ENCODE peak calls at places on chromosomes 13 and 19, in four cellular contexts. One of them, this sample, is unnamed.

GRCh38 chr13:28609936-28610335 is 49.0 kb upstream of the POMP start:
- DNase-seq in IMR-90: peak; percentile 87
- DNase-seq in H9: no peak
- DNase-seq in H1: no peak
- DNase-seq in this sample: no peak

GRCh38 chr13:40161931-40162330 is 504.5 kb downstream of the FOXO1 start:
- DNase-seq in H1: no peak
- DNase-seq in H9: no peak
- DNase-seq in IMR-90: no peak
- DNase-seq in this sample: no peak

GRCh38 chr19:36805364-36805763 is 32.8 kb upstream of the ZNF850 start:
- DNase-seq in IMR-90: no peak
- DNase-seq in H9: no peak
- DNase-seq in H1: no peak
- DNase-seq in this sample: no peak

GRCh38 chr13:46354143-46355087 is 32.6 kb downstream of the RUBCNL start:
- DNase-seq in H9: no peak
- DNase-seq in H1: no peak
- DNase-seq in IMR-90: peak; percentile 88
- DNase-seq in this sample: no peak

GRCh38 chr19:40383668-40384248 is 6.2 kb downstream of the HIPK4 start:
- DNase-seq in IMR-90: no peak
- DNase-seq in H1: no peak
- DNase-seq in H9: no peak
- DNase-seq in this sample: no peak

GRCh38 chr19:7617172-7617571 is 12.2 kb downstream of the XAB2 start:
- DNase-seq in IMR-90: no peak
- DNase-seq in H9: no peak
- DNase-seq in H1: no peak
- DNase-seq in this sample: no peak

GRCh38 chr19:10120538-10121198 is 969 bp upstream of the EIF3G start:
- DNase-seq in H1: no peak
- DNase-seq in IMR-90: peak; percentile 92
- DNase-seq in H9: no peak
- DNase-seq in this sample: no peak

GRCh38 chr13:27177852-27178251 is 6.2 kb upstream of the USP12 start:
- DNase-seq in IMR-90: no peak
- DNase-seq in H9: peak; percentile 81
- DNase-seq in H1: peak; percentile 56
- DNase-seq in this sample: peak; percentile 64

GRCh38 chr19:18294467-18294864 is 13.0 kb upstream of the JUND start:
- DNase-seq in IMR-90: no peak
- DNase-seq in H9: peak; percentile 64
- DNase-seq in H1: no peak
- DNase-seq in this sample: peak; percentile 57

GRCh38 chr13:99055286-99056073 is 77.6 kb upstream of the DOCK9 start:
- DNase-seq in IMR-90: no peak
- DNase-seq in H9: peak; percentile 37
- DNase-seq in H1: no peak
- DNase-seq in this sample: no peak

GRCh38 chr13:97629601-97630272 is 195.8 kb downstream of the RAP2A start:
- DNase-seq in IMR-90: no peak
- DNase-seq in H1: no peak
- DNase-seq in H9: no peak
- DNase-seq in this sample: no peak

GRCh38 chr13:42277618-42278276 is 5.8 kb downstream of the AKAP11 start:
- DNase-seq in H1: no peak
- DNase-seq in H9: no peak
- DNase-seq in IMR-90: peak; percentile 21
- DNase-seq in this sample: no peak

GRCh38 chr19:38204096-38204495 is 19.9 kb downstream of the DPF1 start:
- DNase-seq in H1: no peak
- DNase-seq in IMR-90: no peak
- DNase-seq in H9: no peak
- DNase-seq in this sample: no peak

GRCh38 chr13:23570099-23570926 is at the start of gene TNFRSF19:
- DNase-seq in H1: no peak
- DNase-seq in IMR-90: peak; percentile 91
- DNase-seq in H9: no peak
- DNase-seq in this sample: peak; percentile 91

GRCh38 chr19:16285769-16286564 is 38.7 kb upstream of the KLF2 start:
- DNase-seq in H9: no peak
- DNase-seq in IMR-90: no peak
- DNase-seq in H1: peak; percentile 61
- DNase-seq in this sample: no peak

GRCh38 chr13:26540319-26540718 is 17.2 kb upstream of the WASF3 start:
- DNase-seq in IMR-90: no peak
- DNase-seq in H9: no peak
- DNase-seq in H1: no peak
- DNase-seq in this sample: no peak

GRCh38 chr19:7355151-7355845 is 6.6 kb downstream of the ARHGEF18 start:
- DNase-seq in H1: no peak
- DNase-seq in H9: no peak
- DNase-seq in IMR-90: peak; percentile 59
- DNase-seq in this sample: no peak

GRCh38 chr13:79995334-79995733 is 345.6 kb downstream of the SPRY2 start:
- DNase-seq in IMR-90: peak; percentile 85
- DNase-seq in H1: no peak
- DNase-seq in H9: no peak
- DNase-seq in this sample: peak; percentile 92

GRCh38 chr13:40578055-40578454 is 88.4 kb downstream of the FOXO1 start:
- DNase-seq in H1: no peak
- DNase-seq in H9: no peak
- DNase-seq in IMR-90: no peak
- DNase-seq in this sample: no peak

GRCh38 chr13:52994865-52995264 is 33.7 kb upstream of the OLFM4 start:
- DNase-seq in H1: no peak
- DNase-seq in H9: no peak
- DNase-seq in IMR-90: no peak
- DNase-seq in this sample: no peak

GRCh38 chr19:2034729-2035589 is 16.1 kb downstream of the MKNK2 start:
- DNase-seq in H1: peak; percentile 97
- DNase-seq in IMR-90: peak; percentile 8
- DNase-seq in H9: peak; percentile 98
- DNase-seq in this sample: peak; percentile 86

GRCh38 chr19:50320596-50320995 is 8.6 kb downstream of the KCNC3 start:
- DNase-seq in H9: no peak
- DNase-seq in H1: no peak
- DNase-seq in IMR-90: no peak
- DNase-seq in this sample: no peak

GRCh38 chr19:49387936-49388372 is at the start of gene KASH5:
- DNase-seq in H9: no peak
- DNase-seq in H1: no peak
- DNase-seq in IMR-90: peak; percentile 8
- DNase-seq in this sample: no peak

GRCh38 chr13:75869981-75870380 is 233.9 kb downstream of the LMO7 start:
- DNase-seq in H1: no peak
- DNase-seq in IMR-90: no peak
- DNase-seq in H9: no peak
- DNase-seq in this sample: no peak

GRCh38 chr19:50716178-50717025 is 3.2 kb downstream of the SHANK1 start:
- DNase-seq in H1: no peak
- DNase-seq in H9: no peak
- DNase-seq in IMR-90: no peak
- DNase-seq in this sample: no peak

GRCh38 chr19:7856679-7857663 is 17.2 kb downstream of the PRR36 start:
- DNase-seq in H1: no peak
- DNase-seq in H9: peak; percentile 28
- DNase-seq in IMR-90: no peak
- DNase-seq in this sample: no peak

GRCh38 chr13:94988654-94989053 is 276.3 kb upstream of the SOX21 start:
- DNase-seq in H9: peak; percentile 58
- DNase-seq in IMR-90: no peak
- DNase-seq in H1: no peak
- DNase-seq in this sample: peak; percentile 60
- H3K56ac ChIP-seq in H9: no peak overlapping the region
- H3K56ac ChIP-seq in IMR-90: no peak overlapping the region
- H3K56ac ChIP-seq in H1: no peak overlapping the region
- H3K56ac ChIP-seq in this sample: no peak overlapping the region

DNA sequence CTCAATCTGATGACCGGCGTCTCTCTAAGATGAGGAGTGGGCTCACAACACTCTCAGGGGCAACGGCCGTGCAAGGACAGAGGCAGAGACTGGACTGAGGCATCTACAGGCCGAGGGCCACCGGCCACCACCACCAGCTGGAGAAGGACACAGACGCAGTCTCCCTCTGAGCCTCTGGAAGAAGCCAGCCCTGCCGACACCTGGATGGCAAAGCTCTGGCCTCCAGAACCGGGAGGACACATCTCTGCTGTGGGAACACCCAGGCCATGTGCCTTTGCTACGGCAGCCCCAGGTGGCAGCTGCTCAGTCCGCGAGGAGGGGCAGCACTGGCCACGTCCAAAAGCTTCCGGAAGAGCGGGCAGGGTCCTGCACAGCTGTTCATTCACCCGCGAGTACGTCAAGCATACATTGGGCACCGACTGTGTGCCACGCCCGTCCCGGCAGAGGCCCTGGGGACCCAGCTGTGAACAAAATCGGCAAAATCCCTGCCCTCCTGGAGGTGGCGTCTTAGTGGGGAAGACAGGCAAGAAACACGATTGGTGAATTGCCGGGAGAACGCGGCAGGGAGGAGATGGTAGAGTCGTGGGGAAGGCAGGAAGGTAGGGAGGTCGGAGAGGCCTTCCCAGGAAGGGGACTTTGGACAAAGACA is 17.1 kb downstream of the C2CD4C start:
- DNase-seq in IMR-90: no peak
- DNase-seq in H9: no peak
- DNase-seq in H1: no peak
- DNase-seq in this sample: no peak
- H3K56ac ChIP-seq in IMR-90: no peak overlapping the region
- H3K56ac ChIP-seq in H9: no peak overlapping the region
- H3K56ac ChIP-seq in H1: no peak overlapping the region
- H3K56ac ChIP-seq in this sample: no peak overlapping the region

GRCh38 chr13:110922506-110922905 is 7.6 kb upstream of the ANKRD10 start:
- DNase-seq in IMR-90: no peak
- DNase-seq in H9: peak; percentile 28
- DNase-seq in H1: peak; percentile 38
- DNase-seq in this sample: no peak
- H3K56ac ChIP-seq in IMR-90: no peak overlapping the region
- H3K56ac ChIP-seq in H9: no peak overlapping the region
- H3K56ac ChIP-seq in H1: no peak overlapping the region
- H3K56ac ChIP-seq in this sample: no peak overlapping the region

DNA sequence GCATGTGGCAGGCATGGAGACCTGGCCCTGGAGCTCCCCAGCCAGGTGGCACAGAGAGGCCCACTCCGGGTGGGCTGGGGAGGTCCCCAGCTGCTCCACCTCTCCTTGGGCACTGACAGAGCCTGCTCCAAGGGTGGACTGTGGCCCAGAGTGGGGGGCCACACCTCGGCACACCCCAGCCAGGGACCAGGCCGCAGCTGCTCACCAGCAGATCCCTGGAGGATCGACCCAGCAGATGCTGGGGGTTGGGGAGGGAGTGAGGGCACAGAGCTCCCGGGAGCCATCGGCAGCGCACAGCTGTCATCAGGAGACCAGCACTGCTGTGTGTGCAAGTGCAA is 72.0 kb upstream of the KCTD15 start:
- DNase-seq in IMR-90: no peak
- DNase-seq in H1: no peak
- DNase-seq in H9: no peak
- DNase-seq in this sample: no peak
- H3K56ac ChIP-seq in IMR-90: no peak overlapping the region
- H3K56ac ChIP-seq in H1: no peak overlapping the region
- H3K56ac ChIP-seq in H9: no peak overlapping the region
- H3K56ac ChIP-seq in this sample: no peak overlapping the region